ENCODE peak calls at places on chromosomes 5 and 9, in nine cellular contexts. N is IMR-90; Z is HCT116; G is endodermal cell; I is ovary; Y is CD8-positive, alpha-beta T cell; R is K562; E is right lobe of liver; J is left ventricle myocardium inferior. C is an unnamed sample. For H3K4me1, the result is how much of the 10 kb centered on the place peaks cover.

GRCh38 chr9:77290373-77290772 is 113.0 kb downstream of the VPS13A start:
- DNase-seq in I (no peak), J (no peak), R (no peak), G (no peak), E (no peak), Z (no peak), Y (no peak), N (no peak), C (no peak)

GRCh38 chr9:113955076-113955752 is 79.1 kb downstream of the ZNF618 start:
- DNase-seq in Y (no peak), E (no peak), N (peak), J (no peak), I (no peak), G (no peak), R (no peak), Z (no peak), C (no peak)

GRCh38 chr9:136423432-136424146 is 13.1 kb downstream of the PMPCA start:
- DNase-seq in I (no peak), Y (no peak), E (no peak), J (no peak), R (no peak), Z (no peak), N (no peak), G (no peak), C (no peak)

GRCh38 chr5:173888473-173889135 is 455 bp downstream of the CPEB4 start:
- DNase-seq in R (no peak), J (no peak), E (peak), G (peak), N (peak), Y (no peak), Z (no peak), I (peak), C (peak)

GRCh38 chr9:120361531-120361930 is 218.4 kb downstream of the CDK5RAP2 start:
- DNase-seq in I (no peak), Z (no peak), R (no peak), J (no peak), G (no peak), N (no peak), E (no peak), Y (no peak), C (no peak)

GRCh38 chr5:54868511-54869483 is 116.6 kb downstream of the ESM1 start:
- DNase-seq in J (no peak), Z (no peak), R (no peak), E (no peak), Y (no peak), I (no peak), G (no peak), N (no peak), C (no peak)

GRCh38 chr9:122777052-122777451 is 11.7 kb upstream of the OR5C1 start:
- DNase-seq in R (no peak), I (no peak), Y (no peak), N (no peak), J (no peak), Z (no peak), G (no peak), E (no peak), C (no peak)

GRCh38 chr5:88256872-88257271 is 11.8 kb downstream of the TMEM161B start:
- DNase-seq in J (no peak), R (no peak), E (no peak), Y (no peak), N (no peak), Z (no peak), I (no peak), G (peak), C (no peak)

GRCh38 chr5:71973563-71973962 is 133.7 kb upstream of the MAP1B start:
- DNase-seq in G (no peak), E (no peak), Z (no peak), I (no peak), R (no peak), J (no peak), Y (no peak), N (no peak), C (no peak)

GRCh38 chr5:20420991-20421595 is 433.1 kb upstream of the CDH18 start:
- DNase-seq in R (no peak), Y (no peak), Z (no peak), G (no peak), E (no peak), I (no peak), J (no peak), N (no peak), C (no peak)

GRCh38 chr5:138468133-138468965 is 3.1 kb downstream of the EGR1 start:
- DNase-seq in Z (peak), R (no peak), J (no peak), E (no peak), N (peak), I (no peak), G (no peak), Y (no peak), C (no peak)

GRCh38 chr9:81969971-81970370 is 18.6 kb upstream of the SPATA31D1 start:
- DNase-seq in I (no peak), J (no peak), N (peak), G (no peak), R (no peak), Z (no peak), E (no peak), Y (no peak), C (no peak)

GRCh38 chr5:10987881-10988504 is 227.0 kb upstream of the DAP start:
- DNase-seq in Z (peak), Y (peak), N (no peak), I (peak), R (peak), J (peak), G (peak), E (peak), C (peak)

GRCh38 chr5:64569880-64570279 is 64.1 kb downstream of the RGS7BP start:
- DNase-seq in I (no peak), N (no peak), G (no peak), Z (no peak), E (no peak), Y (no peak), R (no peak), J (no peak), C (no peak)

GRCh38 chr5:100464418-100464817 is 70.8 kb upstream of the FAM174A start:
- DNase-seq in I (no peak), G (no peak), N (peak), Y (no peak), R (no peak), J (no peak), E (no peak), Z (no peak), C (no peak)

GRCh38 chr5:96785719-96786118 is 22.0 kb downstream of the ERAP1 start:
- DNase-seq in G (no peak), I (no peak), J (no peak), E (no peak), R (no peak), Z (no peak), N (no peak), Y (no peak), C (no peak)

GRCh38 chr9:19085295-19085694 is 17.4 kb downstream of the HAUS6 start:
- DNase-seq in I (no peak), R (no peak), Y (no peak), G (no peak), N (no peak), J (no peak), Z (peak), E (no peak), C (no peak)

GRCh38 chr9:69955536-69956355 is 87.9 kb upstream of the MAMDC2 start:
- DNase-seq in Y (no peak), Z (no peak), R (no peak), J (no peak), N (no peak), E (no peak), G (no peak), I (no peak), C (no peak)

GRCh38 chr9:129052592-129052991 is 16.2 kb downstream of the MIGA2 start:
- DNase-seq in N (no peak), E (peak), R (no peak), I (no peak), Y (no peak), G (no peak), Z (peak), J (peak), C (peak)

GRCh38 chr5:95815143-95815729 is 7.3 kb downstream of the GLRX start:
- DNase-seq in G (no peak), I (no peak), Z (no peak), Y (no peak), E (no peak), N (no peak), J (no peak), R (no peak), C (no peak)

GRCh38 chr5:112228672-112229071 is 190.4 kb downstream of the EPB41L4A start:
- DNase-seq in N (peak), Y (no peak), G (peak), E (peak), R (no peak), I (peak), J (peak), Z (peak), C (peak)

GRCh38 chr9:136550439-136551085 is 4.7 kb upstream of the NOTCH1 start:
- DNase-seq in I (no peak), Z (no peak), E (no peak), G (no peak), R (no peak), Y (no peak), N (no peak), J (no peak), C (no peak)

GRCh38 chr9:88678431-88678830 is 143.5 kb downstream of the NXNL2 start:
- DNase-seq in G (no peak), R (no peak), Y (no peak), E (no peak), J (no peak), I (no peak), N (no peak), Z (no peak), C (no peak)

GRCh38 chr5:73160239-73160671 is 12.7 kb upstream of the TMEM174 start:
- DNase-seq in J (no peak), N (no peak), G (no peak), Y (no peak), I (no peak), Z (no peak), E (no peak), R (no peak), C (no peak)

GRCh38 chr5:73155541-73156222 is 17.3 kb upstream of the TMEM174 start:
- DNase-seq in Y (no peak), E (no peak), G (no peak), R (no peak), Z (no peak), I (no peak), N (no peak), J (no peak), C (no peak)

GRCh38 chr5:73158313-73158712 is 14.7 kb upstream of the TMEM174 start:
- DNase-seq in N (no peak), Y (no peak), J (no peak), E (no peak), I (no peak), Z (no peak), R (no peak), G (no peak), C (no peak)

GRCh38 chr5:73154607-73155006 is 18.4 kb upstream of the TMEM174 start:
- DNase-seq in G (no peak), J (no peak), N (no peak), E (no peak), R (no peak), Z (no peak), Y (no peak), I (no peak), C (no peak)

DNA sequence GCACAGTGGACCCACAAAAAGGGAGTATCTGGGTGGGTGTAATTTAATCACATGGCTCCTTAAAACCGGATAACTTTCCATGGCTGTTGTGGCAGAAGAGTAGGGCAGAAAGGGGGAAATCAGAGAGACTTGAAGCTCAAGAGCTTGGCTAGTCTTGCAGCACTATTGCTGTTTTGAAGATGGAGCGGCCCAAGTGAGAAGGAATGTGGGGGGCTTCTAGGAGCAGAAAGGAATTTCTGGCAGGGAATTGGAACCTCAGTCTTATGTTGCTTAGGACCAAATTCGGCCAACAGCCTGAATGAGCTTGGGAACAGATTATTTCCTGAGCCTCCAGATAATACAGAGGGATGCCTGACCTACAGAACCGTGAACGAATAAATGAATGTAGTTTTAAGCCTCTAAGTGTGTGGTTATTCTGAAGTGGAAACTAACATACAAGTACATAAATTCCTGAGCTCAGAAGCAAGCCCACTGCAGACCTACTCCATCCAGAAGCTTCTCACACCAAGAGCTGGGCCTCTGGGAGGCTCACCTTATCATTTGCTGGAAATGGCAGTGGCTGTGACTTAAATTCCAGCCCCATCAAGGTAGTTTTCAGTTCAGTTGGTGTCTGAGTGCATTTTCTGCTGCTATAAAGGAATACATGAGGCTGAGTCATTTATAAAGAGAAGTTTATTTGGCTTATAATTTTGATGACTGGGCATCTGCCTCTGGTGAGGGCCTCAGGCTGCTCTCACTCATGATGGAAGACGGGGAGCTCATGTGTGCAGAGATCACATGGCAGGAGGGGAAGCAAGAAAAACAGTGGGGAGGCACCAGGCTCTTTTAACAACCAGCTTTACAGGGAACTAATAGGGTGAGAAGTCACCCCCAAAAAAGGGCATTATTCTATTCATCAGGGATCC is 15.3 kb upstream of the TMEM174 start:
- DNase-seq in J (no peak), N (no peak), Z (no peak), I (no peak), Y (no peak), R (no peak), E (no peak), G (no peak), C (no peak)
- H3K4me1 ChIP-seq in J (under half), N (under half), Z (under half), I (under half), Y (under half), R (under half), E (under half), G (under half), C (under half)

GRCh38 chr9:93151097-93151784 is 17.2 kb upstream of the NINJ1 start:
- DNase-seq in E (no peak), I (no peak), Z (no peak), Y (no peak), N (no peak), J (no peak), G (peak), R (no peak), C (no peak)

GRCh38 chr9:93149361-93149760 is 15.3 kb upstream of the NINJ1 start:
- DNase-seq in G (no peak), R (no peak), Y (no peak), E (no peak), N (peak), I (no peak), J (no peak), Z (no peak), C (no peak)

GRCh38 chr9:93155716-93156474 is 21.8 kb upstream of the NINJ1 start:
- DNase-seq in Z (no peak), Y (no peak), R (no peak), I (no peak), J (no peak), E (no peak), G (no peak), N (no peak), C (no peak)

GRCh38 chr9:93156475-93157008 is 22.5 kb upstream of the NINJ1 start:
- DNase-seq in E (no peak), R (no peak), I (no peak), G (no peak), J (no peak), Y (no peak), N (no peak), Z (no peak), C (no peak)

GRCh38 chr9:93154293-93154903 is 20.3 kb upstream of the NINJ1 start:
- DNase-seq in R (peak), G (peak), Y (no peak), N (no peak), I (no peak), E (no peak), J (no peak), Z (no peak), C (no peak)
- TF ChIP-seq CTCF in R (peak), G (peak), Y (peak), N (peak), I (no peak), E (no peak), J (peak), Z (peak), C (peak)

DNA sequence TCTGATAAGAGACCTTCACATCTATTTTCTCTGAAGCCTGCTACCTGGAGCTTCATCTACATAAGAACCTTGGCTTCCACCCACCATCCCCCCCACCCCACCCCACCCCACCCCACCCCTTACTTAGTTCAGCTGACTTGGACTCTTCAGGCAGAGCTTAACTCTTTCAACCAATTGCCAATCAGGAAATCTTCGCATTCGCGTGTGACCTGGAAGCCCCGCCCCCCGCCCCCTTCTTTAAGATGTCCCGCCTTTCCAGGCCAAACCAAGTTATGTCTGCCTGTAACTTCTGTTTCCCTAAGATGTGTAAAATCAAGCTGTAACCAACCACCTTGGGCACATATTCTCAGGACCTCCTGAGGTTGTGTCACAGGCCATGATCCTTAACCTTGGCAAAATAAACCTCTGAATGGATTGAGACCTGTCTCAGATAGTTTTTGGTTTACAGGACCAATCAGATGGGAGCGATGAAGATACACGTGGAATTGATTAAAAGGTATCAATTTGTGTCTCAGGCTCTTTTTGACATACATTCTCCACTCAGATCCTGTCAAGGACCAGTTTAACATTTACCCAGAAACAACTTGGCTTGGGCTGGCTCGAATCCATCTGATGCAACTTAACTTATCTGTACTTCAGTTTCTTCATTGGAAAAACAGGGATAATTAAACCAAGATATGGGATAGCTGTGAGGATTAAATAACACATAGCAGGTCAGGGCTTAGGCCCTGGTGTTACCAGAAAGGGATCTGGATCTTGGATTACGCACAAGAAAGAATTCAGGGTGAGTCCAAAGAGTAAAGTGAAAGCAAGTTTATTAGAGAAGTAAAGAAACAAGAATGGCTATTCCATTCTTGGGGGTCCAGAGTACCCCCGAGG is 43.6 kb downstream of the GALNT12 start:
- DNase-seq in I (no peak), J (no peak), Y (no peak), R (peak), N (no peak), G (peak), Z (no peak), E (no peak), C (no peak)
- H3K27ac ChIP-seq in I (no peak), J (no peak), Y (no peak), R (peak), N (no peak), G (no peak), Z (no peak), E (no peak), C (no peak)

DNA sequence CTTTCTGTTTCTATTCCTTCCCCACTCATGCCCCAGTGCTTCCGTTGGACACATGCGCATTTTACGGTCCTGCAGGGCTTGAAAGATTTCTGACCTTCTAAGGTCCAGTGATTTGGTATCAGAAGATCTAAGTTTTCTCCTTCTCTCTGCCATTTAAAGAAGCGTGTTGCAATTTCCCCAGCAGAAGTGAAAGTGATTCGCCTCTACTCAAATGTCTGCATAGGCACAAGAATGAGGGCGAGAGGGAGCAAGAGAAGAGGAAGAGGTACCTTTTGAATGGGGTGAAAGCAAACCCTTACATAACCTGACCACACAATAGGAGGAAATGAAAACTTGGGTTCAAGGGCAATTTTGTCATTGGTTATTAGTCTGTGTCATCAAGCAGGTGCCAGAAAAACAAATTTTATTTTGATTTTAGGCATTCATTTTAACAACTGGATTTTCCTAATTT is 31.7 kb upstream of the NR3C1 start:
- DNase-seq in J (no peak), R (no peak), E (no peak), G (no peak), N (peak), I (no peak), Z (no peak), Y (no peak), C (no peak)
- H3K4me1 ChIP-seq in J (under half), R (under half), E (under half), G (under half), N (under half), I (under half), Z (under half), Y (under half), C (under half)

DNA sequence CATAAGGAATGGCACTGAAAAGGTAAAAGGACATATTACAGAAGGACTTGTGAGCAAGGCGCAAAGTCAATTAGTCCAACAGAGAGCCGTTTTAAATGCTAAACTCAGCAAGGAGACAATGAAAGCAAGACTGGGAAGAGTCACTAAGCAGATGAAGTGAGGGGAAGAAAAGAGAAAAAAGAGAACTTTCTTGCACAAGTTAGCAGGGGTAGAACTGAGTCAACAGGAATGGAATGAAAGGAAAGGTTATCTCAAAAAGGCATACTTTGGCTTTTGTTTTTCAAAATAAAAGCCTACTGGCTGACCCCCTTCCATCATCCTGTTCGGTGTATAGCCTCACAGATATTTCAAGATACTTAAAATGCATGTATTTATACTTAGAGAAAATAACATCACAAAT is 75.0 kb downstream of the NR6A1 start:
- DNase-seq in Z (no peak), I (no peak), N (peak), R (no peak), G (no peak), J (no peak), Y (no peak), E (no peak), C (no peak)
- TF ChIP-seq CTCF in Z (no peak), I (no peak), N (no peak), R (no peak), G (no peak), J (no peak), Y (no peak), E (no peak), C (no peak)

C was measured in lower lobe of right lung.